ENCODE peak calls at places on chromosomes 1 and 21, in six cellular contexts. C, Q, Y, J, B and L are unnamed samples. For H3K4me1, the result is how much of the 10 kb centered on the place peaks cover.

GRCh38 chr1:219373616-219373935 is 199.9 kb downstream of the LYPLAL1 start:
- DNase-seq in C (no peak), Q (no peak), Y (no peak), J (no peak), B (no peak), L (no peak)

GRCh38 chr1:69915347-69915746 is 290.0 kb downstream of the LRRC40 start:
- DNase-seq in C (no peak), Q (no peak), Y (no peak), J (no peak), B (no peak), L (no peak)

GRCh38 chr1:241269116-241269515 is 87.9 kb downstream of the RGS7 start:
- DNase-seq in C (peak), Q (no peak), Y (peak), J (no peak), B (no peak), L (no peak)

GRCh38 chr1:118116401-118116800 is 68.6 kb downstream of the SPAG17 start:
- DNase-seq in C (no peak), Q (no peak), Y (no peak), J (no peak), B (no peak), L (no peak)

GRCh38 chr21:29777155-29777554 is 162.6 kb downstream of the GRIK1 start:
- DNase-seq in C (no peak), Q (no peak), Y (no peak), J (no peak), B (no peak), L (no peak)

GRCh38 chr1:164733070-164733469 is 174.1 kb downstream of the PBX1 start:
- DNase-seq in C (no peak), Q (no peak), Y (no peak), J (no peak), B (no peak), L (no peak)

GRCh38 chr21:46424621-46425020 is 34.1 kb upstream of the DIP2A start:
- DNase-seq in C (no peak), Q (no peak), Y (no peak), J (no peak), B (no peak), L (no peak)

GRCh38 chr21:34205811-34206635 is 132.6 kb downstream of the MRPS6 start:
- DNase-seq in C (no peak), Q (no peak), Y (no peak), J (no peak), B (no peak), L (no peak)

GRCh38 chr1:214296860-214297699 is 16.1 kb downstream of the SMYD2 start:
- DNase-seq in C (no peak), Q (no peak), Y (no peak), J (no peak), B (no peak), L (no peak)

GRCh38 chr1:29803486-29803885 is 567.2 kb downstream of the PTPRU start:
- DNase-seq in C (no peak), Q (no peak), Y (no peak), J (no peak), B (no peak), L (peak)

GRCh38 chr21:42537106-42537742 is 23.6 kb downstream of the SLC37A1 start:
- DNase-seq in C (peak), Q (no peak), Y (no peak), J (no peak), B (no peak), L (no peak)

GRCh38 chr21:34129039-34129891 is 55.9 kb downstream of the MRPS6 start:
- DNase-seq in C (peak), Q (peak), Y (peak), J (peak), B (peak), L (no peak)

GRCh38 chr1:110597966-110598365 is 8.2 kb downstream of the KCNA2 start:
- DNase-seq in C (no peak), Q (no peak), Y (no peak), J (no peak), B (no peak), L (no peak)

GRCh38 chr1:183869671-183870070 is 64.8 kb downstream of the RGL1 start:
- DNase-seq in C (no peak), Q (no peak), Y (no peak), J (no peak), B (no peak), L (no peak)

GRCh38 chr1:206674745-206675175 is 9.9 kb upstream of the MAPKAPK2 start:
- DNase-seq in C (no peak), Q (no peak), Y (peak), J (no peak), B (no peak), L (peak)

GRCh38 chr1:42312576-42313212 is 22.3 kb downstream of the FOXJ3 start:
- DNase-seq in C (no peak), Q (no peak), Y (no peak), J (no peak), B (no peak), L (no peak)

GRCh38 chr1:3370856-3371703 is 83.4 kb upstream of the ARHGEF16 start:
- DNase-seq in C (no peak), Q (no peak), Y (no peak), J (no peak), B (no peak), L (no peak)

GRCh38 chr1:3367376-3367775 is 87.1 kb upstream of the ARHGEF16 start:
- DNase-seq in C (no peak), Q (no peak), Y (no peak), J (no peak), B (no peak), L (no peak)

GRCh38 chr1:3369437-3370076 is 84.9 kb upstream of the ARHGEF16 start:
- DNase-seq in C (no peak), Q (no peak), Y (no peak), J (peak), B (no peak), L (no peak)

GRCh38 chr1:3368059-3368458 is 86.4 kb upstream of the ARHGEF16 start:
- DNase-seq in C (no peak), Q (no peak), Y (no peak), J (no peak), B (no peak), L (no peak)

DNA sequence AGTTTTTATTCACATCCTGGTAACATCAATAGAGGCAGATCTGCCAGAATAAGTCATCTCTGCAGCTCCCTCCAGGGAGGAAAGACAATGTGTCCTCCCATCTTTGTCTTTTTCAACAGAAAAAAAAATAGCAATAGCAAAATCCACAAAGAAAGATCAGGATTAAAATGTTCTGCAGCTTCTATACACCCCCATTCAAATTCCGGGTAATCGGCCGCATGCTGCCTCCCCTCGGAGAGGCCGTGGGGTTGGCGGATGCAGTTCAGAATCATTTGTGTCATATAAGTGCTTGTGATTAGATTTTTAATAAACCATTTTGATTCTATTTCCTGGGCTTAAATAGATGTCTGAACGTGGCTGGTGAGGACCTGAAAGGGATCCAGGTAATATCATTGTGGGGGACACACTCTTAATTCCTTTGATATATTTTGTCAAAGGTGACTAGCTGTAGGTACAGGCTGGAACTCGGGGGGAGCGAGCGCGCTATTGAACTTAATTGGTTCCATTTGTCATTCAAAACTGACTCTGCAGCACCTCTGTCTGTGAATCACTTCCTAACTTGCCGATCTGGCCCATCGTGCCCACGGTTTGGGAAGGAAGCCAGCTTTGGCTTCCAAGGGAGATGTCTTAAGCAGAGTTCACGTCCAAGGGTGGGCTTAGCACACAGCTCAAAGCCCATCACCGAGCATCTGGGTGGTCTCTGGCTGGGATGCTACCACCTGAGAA is 85.6 kb upstream of the ARHGEF16 start:
- DNase-seq in C (no peak), Q (no peak), Y (no peak), J (no peak), B (no peak), L (no peak)
- H3K4me1 ChIP-seq in C (under half), Q (under half), Y (under half), J (half or more), B (under half), L (under half)

DNA sequence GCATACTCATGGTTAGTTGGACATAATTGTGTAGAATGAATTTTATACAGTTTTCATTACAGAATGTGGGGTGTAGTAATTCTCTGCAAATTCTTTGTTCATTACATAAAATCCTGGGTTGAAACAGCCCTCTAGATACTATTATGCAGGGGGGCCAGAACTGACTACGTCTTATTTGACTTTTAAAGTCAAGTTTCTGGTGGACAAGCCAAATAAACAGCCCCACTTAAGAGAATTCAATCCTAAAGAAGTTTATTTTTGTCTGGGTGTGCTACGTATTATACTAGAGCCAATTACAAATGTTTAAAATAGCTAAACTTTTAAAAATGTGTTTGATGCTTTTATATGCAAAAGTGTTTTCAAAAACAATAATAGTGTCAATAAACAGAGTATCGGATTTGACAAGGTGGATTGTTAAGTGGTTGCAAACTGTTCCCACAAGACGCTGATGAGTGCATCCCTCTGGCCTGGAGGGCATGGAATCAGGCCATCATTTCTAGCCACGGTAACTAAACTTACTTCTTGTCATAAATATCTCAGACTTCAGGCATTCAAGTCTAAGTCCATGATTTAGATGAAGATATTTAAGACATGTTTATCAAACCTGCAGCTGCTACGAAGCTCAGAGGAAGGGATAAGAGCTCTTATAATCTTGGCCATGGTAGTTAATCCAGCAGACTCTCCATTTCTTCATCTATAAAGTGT is 646.3 kb downstream of the KIF26B start:
- DNase-seq in C (no peak), Q (no peak), Y (no peak), J (no peak), B (no peak), L (no peak)
- H3K4me1 ChIP-seq in C (under half), Q (under half), Y (under half), J (under half), B (under half), L (under half)

GRCh38 chr1:203638076-203638475 is 11.4 kb downstream of the ATP2B4 start:
- DNase-seq in C (no peak), Q (no peak), Y (no peak), J (no peak), B (no peak), L (no peak)

GRCh38 chr1:203638914-203639313 is 12.3 kb downstream of the ATP2B4 start:
- DNase-seq in C (no peak), Q (no peak), Y (no peak), J (peak), B (no peak), L (peak)

GRCh38 chr1:203640723-203641523 is 14.3 kb downstream of the ATP2B4 start:
- DNase-seq in C (no peak), Q (peak), Y (no peak), J (no peak), B (no peak), L (no peak)

GRCh38 chr1:203643213-203644045 is 16.8 kb downstream of the ATP2B4 start:
- DNase-seq in C (no peak), Q (no peak), Y (no peak), J (no peak), B (no peak), L (no peak)

DNA sequence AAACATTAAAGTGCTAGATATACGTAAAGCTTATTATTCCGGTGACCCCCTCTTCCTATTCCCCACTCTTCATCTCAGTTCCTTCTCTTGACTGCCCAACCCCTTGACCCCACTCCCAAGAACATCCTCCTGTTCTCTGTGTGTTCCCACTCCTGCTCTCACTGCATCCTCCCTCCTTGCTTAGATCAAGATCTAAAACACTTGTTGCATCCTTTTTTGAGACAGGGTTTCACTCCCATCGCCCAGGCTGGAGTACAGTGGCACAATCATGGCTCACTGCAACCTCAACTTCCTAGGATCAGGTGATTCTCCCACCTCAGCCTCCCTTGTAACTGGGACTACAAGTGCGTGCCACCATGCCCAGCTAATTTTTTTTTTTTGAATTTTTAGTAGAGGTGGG is 13.5 kb downstream of the ATP2B4 start:
- DNase-seq in C (no peak), Q (no peak), Y (no peak), J (no peak), B (no peak), L (no peak)
- H3K4me1 ChIP-seq in C (under half), Q (under half), Y (under half), J (half or more), B (half or more), L (half or more)

GRCh38 chr1:91075233-91076135 is 53.6 kb upstream of the ZNF644 start:
- DNase-seq in C (no peak), Q (no peak), Y (no peak), J (no peak), B (no peak), L (no peak)
- H3K4me1 ChIP-seq in C (under half), Q (under half), Y (under half), J (under half), B (under half), L (under half)

DNA sequence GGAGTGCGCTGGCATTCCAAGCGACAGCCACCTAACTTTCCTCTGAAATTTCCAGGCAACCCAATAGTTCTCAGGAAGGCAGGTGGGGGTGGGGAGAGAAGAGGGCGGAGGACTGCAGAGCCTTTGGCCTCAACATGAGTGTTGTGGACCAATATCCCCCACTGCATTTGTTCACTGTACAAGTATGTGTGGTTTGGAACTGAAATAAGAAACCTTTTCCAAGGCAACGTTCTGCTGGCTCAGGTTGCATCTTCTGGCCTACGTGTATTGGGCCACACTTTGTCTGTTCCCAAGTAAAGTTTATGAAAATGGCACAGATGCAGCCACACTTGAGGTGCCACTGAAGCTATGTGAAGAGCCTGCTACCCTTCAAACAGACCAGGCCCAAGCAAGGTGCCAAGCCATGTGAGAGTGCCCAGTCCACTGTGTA is 153.4 kb downstream of the DHRS3 start:
- DNase-seq in C (no peak), Q (no peak), Y (no peak), J (no peak), B (peak), L (peak)
- H3K4me1 ChIP-seq in C (under half), Q (under half), Y (half or more), J (half or more), B (half or more), L (under half)